ENCODE peak calls at places on chromosome 13, in six cellular contexts. One of them, this sample, is unnamed.

GRCh38 chr13:44273991-44274810 is 99.4 kb upstream of the SERP2 start:
- DNase-seq in transverse colon: no peak
- DNase-seq in chondrocyte: no peak
- DNase-seq in cardiac muscle cell: no peak
- DNase-seq in right atrium auricular region: no peak
- DNase-seq in Peyer's patch: no peak
- DNase-seq in this sample: peak; percentile 26

GRCh38 chr13:102294407-102295018 is 107.3 kb downstream of the FGF14 start:
- DNase-seq in transverse colon: no peak
- DNase-seq in chondrocyte: no peak
- DNase-seq in cardiac muscle cell: no peak
- DNase-seq in right atrium auricular region: no peak
- DNase-seq in Peyer's patch: no peak
- DNase-seq in this sample: no peak

GRCh38 chr13:98504371-98504963 is 72.4 kb downstream of the STK24 start:
- DNase-seq in transverse colon: no peak
- DNase-seq in chondrocyte: no peak
- DNase-seq in cardiac muscle cell: no peak
- DNase-seq in right atrium auricular region: no peak
- DNase-seq in Peyer's patch: no peak
- DNase-seq in this sample: peak; percentile 77

GRCh38 chr13:47929156-47929555 is 71.9 kb downstream of the SUCLA2 start:
- DNase-seq in transverse colon: no peak
- DNase-seq in chondrocyte: no peak
- DNase-seq in cardiac muscle cell: no peak
- DNase-seq in right atrium auricular region: no peak
- DNase-seq in Peyer's patch: no peak
- DNase-seq in this sample: no peak

GRCh38 chr13:53873558-53873957 is 844.9 kb downstream of the OLFM4 start:
- DNase-seq in transverse colon: no peak
- DNase-seq in chondrocyte: no peak
- DNase-seq in cardiac muscle cell: no peak
- DNase-seq in right atrium auricular region: no peak
- DNase-seq in Peyer's patch: no peak
- DNase-seq in this sample: no peak

GRCh38 chr13:99989376-99990044 is 7.9 kb downstream of the ZIC2 start:
- DNase-seq in transverse colon: no peak
- DNase-seq in chondrocyte: no peak
- DNase-seq in cardiac muscle cell: no peak
- DNase-seq in right atrium auricular region: no peak
- DNase-seq in Peyer's patch: no peak
- DNase-seq in this sample: no peak

GRCh38 chr13:108957369-108958012 is 328.1 kb downstream of the MYO16 start:
- DNase-seq in transverse colon: no peak
- DNase-seq in chondrocyte: no peak
- DNase-seq in cardiac muscle cell: no peak
- DNase-seq in right atrium auricular region: no peak
- DNase-seq in Peyer's patch: no peak
- DNase-seq in this sample: no peak

GRCh38 chr13:51348069-51348967 is 8.8 kb downstream of the SERPINE3 start:
- DNase-seq in transverse colon: no peak
- DNase-seq in chondrocyte: no peak
- DNase-seq in cardiac muscle cell: no peak
- DNase-seq in right atrium auricular region: no peak
- DNase-seq in Peyer's patch: no peak
- DNase-seq in this sample: no peak

GRCh38 chr13:33193428-33193974 is 92.1 kb downstream of the STARD13 start:
- DNase-seq in transverse colon: no peak
- DNase-seq in chondrocyte: no peak
- DNase-seq in cardiac muscle cell: no peak
- DNase-seq in right atrium auricular region: no peak
- DNase-seq in Peyer's patch: no peak
- DNase-seq in this sample: no peak

GRCh38 chr13:53885997-53886396 is 857.4 kb downstream of the OLFM4 start:
- DNase-seq in transverse colon: no peak
- DNase-seq in chondrocyte: no peak
- DNase-seq in cardiac muscle cell: no peak
- DNase-seq in right atrium auricular region: no peak
- DNase-seq in Peyer's patch: no peak
- DNase-seq in this sample: no peak

GRCh38 chr13:111975539-111976473 is 91.1 kb upstream of the SOX1 start:
- DNase-seq in transverse colon: no peak
- DNase-seq in chondrocyte: no peak
- DNase-seq in cardiac muscle cell: no peak
- DNase-seq in right atrium auricular region: no peak
- DNase-seq in Peyer's patch: no peak
- DNase-seq in this sample: no peak

GRCh38 chr13:48749699-48750473 is 96.2 kb downstream of the CYSLTR2 start:
- DNase-seq in transverse colon: peak; percentile 66
- DNase-seq in chondrocyte: no peak
- DNase-seq in cardiac muscle cell: peak; percentile 68
- DNase-seq in right atrium auricular region: peak; percentile 97
- DNase-seq in Peyer's patch: peak; percentile 88
- DNase-seq in this sample: peak; percentile 93

GRCh38 chr13:114162533-114162922 is 16.5 kb upstream of the CFAP97D2 start:
- DNase-seq in transverse colon: no peak
- DNase-seq in chondrocyte: no peak
- DNase-seq in cardiac muscle cell: no peak
- DNase-seq in right atrium auricular region: no peak
- DNase-seq in Peyer's patch: no peak
- DNase-seq in this sample: no peak

GRCh38 chr13:114166381-114167131 is 12.5 kb upstream of the CFAP97D2 start:
- DNase-seq in transverse colon: no peak
- DNase-seq in chondrocyte: peak; percentile 67
- DNase-seq in cardiac muscle cell: no peak
- DNase-seq in right atrium auricular region: no peak
- DNase-seq in Peyer's patch: no peak
- DNase-seq in this sample: no peak

GRCh38 chr13:114164681-114165429 is 14.2 kb upstream of the CFAP97D2 start:
- DNase-seq in transverse colon: no peak
- DNase-seq in chondrocyte: peak; percentile 78
- DNase-seq in cardiac muscle cell: no peak
- DNase-seq in right atrium auricular region: no peak
- DNase-seq in Peyer's patch: no peak
- DNase-seq in this sample: no peak

GRCh38 chr13:114161644-114162532 is 17.2 kb upstream of the CFAP97D2 start:
- DNase-seq in transverse colon: peak; percentile 84
- DNase-seq in chondrocyte: no peak
- DNase-seq in cardiac muscle cell: no peak
- DNase-seq in right atrium auricular region: no peak
- DNase-seq in Peyer's patch: peak; percentile 84
- DNase-seq in this sample: no peak

DNA sequence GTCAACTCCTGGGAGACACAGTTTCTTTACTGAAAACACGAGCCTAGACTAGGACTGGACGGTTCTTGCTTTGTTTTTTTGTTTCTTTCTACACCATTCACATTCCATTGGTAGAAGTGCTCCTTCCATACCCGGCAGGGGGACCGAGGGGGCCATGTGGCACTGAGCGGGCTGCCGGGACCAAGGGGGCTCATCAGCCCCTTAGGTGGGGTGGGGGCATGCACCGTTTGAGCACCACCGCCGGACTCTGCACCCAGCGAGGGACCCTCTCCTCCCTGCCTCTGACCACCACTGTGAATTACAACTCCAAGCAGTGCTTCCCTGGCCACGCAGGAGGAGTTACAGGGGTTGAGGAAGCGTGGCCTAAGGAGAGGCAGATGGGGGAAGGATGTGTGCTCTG is 15.0 kb upstream of the CFAP97D2 start:
- DNase-seq in transverse colon: no peak
- DNase-seq in chondrocyte: no peak
- DNase-seq in cardiac muscle cell: no peak
- DNase-seq in right atrium auricular region: no peak
- DNase-seq in Peyer's patch: no peak
- DNase-seq in this sample: no peak
- TF ChIP-seq CTCF in transverse colon: no peak
- TF ChIP-seq CTCF in chondrocyte: no peak
- TF ChIP-seq CTCF in cardiac muscle cell: no peak
- TF ChIP-seq CTCF in right atrium auricular region: no peak
- TF ChIP-seq CTCF in Peyer's patch: no peak
- TF ChIP-seq CTCF in this sample: no peak

GRCh38 chr13:35961461-35962220 is 169.5 kb downstream of the DCLK1 start:
- DNase-seq in transverse colon: no peak
- DNase-seq in chondrocyte: no peak
- DNase-seq in cardiac muscle cell: no peak
- DNase-seq in right atrium auricular region: no peak
- DNase-seq in Peyer's patch: no peak
- DNase-seq in this sample: no peak
- TF ChIP-seq CTCF in transverse colon: no peak
- TF ChIP-seq CTCF in chondrocyte: peak; percentile 85
- TF ChIP-seq CTCF in cardiac muscle cell: no peak
- TF ChIP-seq CTCF in right atrium auricular region: peak; percentile 55
- TF ChIP-seq CTCF in Peyer's patch: no peak
- TF ChIP-seq CTCF in this sample: no peak

GRCh38 chr13:73535341-73535740 is 476.5 kb downstream of the KLF5 start:
- DNase-seq in transverse colon: no peak
- DNase-seq in chondrocyte: no peak
- DNase-seq in cardiac muscle cell: no peak
- DNase-seq in right atrium auricular region: no peak
- DNase-seq in Peyer's patch: no peak
- DNase-seq in this sample: no peak
- TF ChIP-seq CTCF in transverse colon: no peak
- TF ChIP-seq CTCF in chondrocyte: no peak
- TF ChIP-seq CTCF in cardiac muscle cell: no peak
- TF ChIP-seq CTCF in right atrium auricular region: no peak
- TF ChIP-seq CTCF in Peyer's patch: no peak
- TF ChIP-seq CTCF in this sample: no peak

DNA sequence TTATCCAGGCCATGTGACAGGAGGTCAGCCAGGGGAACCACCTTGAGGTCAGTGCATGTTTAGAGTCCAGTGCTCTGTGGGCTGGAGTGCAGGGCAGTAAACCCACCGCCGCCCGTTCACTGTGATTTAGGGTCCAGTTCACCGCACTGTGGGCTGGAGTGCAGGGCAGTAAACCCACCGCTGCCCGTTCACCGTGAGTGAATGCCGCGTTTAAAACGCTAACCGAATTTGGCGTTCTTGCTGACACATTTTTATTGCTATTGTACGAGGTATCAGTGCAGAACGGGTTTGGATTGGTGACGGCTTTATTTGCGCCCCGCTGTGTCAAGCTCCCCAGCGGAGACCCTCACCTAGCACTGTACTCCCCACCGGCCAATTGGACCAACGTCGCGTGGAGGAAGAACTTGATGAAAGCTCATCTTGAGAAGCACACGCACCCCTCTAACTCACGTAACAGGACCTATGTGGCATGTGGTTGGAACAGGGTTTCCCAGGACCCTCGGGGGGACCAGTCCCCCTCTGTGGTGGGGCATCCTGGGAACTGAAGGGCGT is 27.9 kb downstream of the C13orf46 start:
- DNase-seq in transverse colon: no peak
- DNase-seq in chondrocyte: no peak
- DNase-seq in cardiac muscle cell: no peak
- DNase-seq in right atrium auricular region: no peak
- DNase-seq in Peyer's patch: no peak
- DNase-seq in this sample: no peak
- TF ChIP-seq CTCF in transverse colon: no peak
- TF ChIP-seq CTCF in chondrocyte: no peak
- TF ChIP-seq CTCF in cardiac muscle cell: no peak
- TF ChIP-seq CTCF in right atrium auricular region: no peak
- TF ChIP-seq CTCF in Peyer's patch: no peak
- TF ChIP-seq CTCF in this sample: no peak

GRCh38 chr13:49998714-49999624 is 2.1 kb downstream of the TRIM13 start:
- DNase-seq in transverse colon: no peak
- DNase-seq in chondrocyte: no peak
- DNase-seq in cardiac muscle cell: no peak
- DNase-seq in right atrium auricular region: no peak
- DNase-seq in Peyer's patch: no peak
- DNase-seq in this sample: no peak

GRCh38 chr13:49996166-49996915 is 501 bp upstream of the TRIM13 start:
- DNase-seq in transverse colon: peak; percentile 95
- DNase-seq in chondrocyte: peak; percentile 97
- DNase-seq in cardiac muscle cell: peak; percentile 96
- DNase-seq in right atrium auricular region: peak; percentile 87
- DNase-seq in Peyer's patch: peak; percentile 96
- DNase-seq in this sample: peak; percentile 88

GRCh38 chr13:49997935-49998334 is 1.1 kb downstream of the TRIM13 start:
- DNase-seq in transverse colon: no peak
- DNase-seq in chondrocyte: no peak
- DNase-seq in cardiac muscle cell: no peak
- DNase-seq in right atrium auricular region: no peak
- DNase-seq in Peyer's patch: no peak
- DNase-seq in this sample: no peak

GRCh38 chr13:49995535-49996165 is 1.2 kb upstream of the TRIM13 start:
- DNase-seq in transverse colon: no peak
- DNase-seq in chondrocyte: no peak
- DNase-seq in cardiac muscle cell: no peak
- DNase-seq in right atrium auricular region: no peak
- DNase-seq in Peyer's patch: no peak
- DNase-seq in this sample: no peak

DNA sequence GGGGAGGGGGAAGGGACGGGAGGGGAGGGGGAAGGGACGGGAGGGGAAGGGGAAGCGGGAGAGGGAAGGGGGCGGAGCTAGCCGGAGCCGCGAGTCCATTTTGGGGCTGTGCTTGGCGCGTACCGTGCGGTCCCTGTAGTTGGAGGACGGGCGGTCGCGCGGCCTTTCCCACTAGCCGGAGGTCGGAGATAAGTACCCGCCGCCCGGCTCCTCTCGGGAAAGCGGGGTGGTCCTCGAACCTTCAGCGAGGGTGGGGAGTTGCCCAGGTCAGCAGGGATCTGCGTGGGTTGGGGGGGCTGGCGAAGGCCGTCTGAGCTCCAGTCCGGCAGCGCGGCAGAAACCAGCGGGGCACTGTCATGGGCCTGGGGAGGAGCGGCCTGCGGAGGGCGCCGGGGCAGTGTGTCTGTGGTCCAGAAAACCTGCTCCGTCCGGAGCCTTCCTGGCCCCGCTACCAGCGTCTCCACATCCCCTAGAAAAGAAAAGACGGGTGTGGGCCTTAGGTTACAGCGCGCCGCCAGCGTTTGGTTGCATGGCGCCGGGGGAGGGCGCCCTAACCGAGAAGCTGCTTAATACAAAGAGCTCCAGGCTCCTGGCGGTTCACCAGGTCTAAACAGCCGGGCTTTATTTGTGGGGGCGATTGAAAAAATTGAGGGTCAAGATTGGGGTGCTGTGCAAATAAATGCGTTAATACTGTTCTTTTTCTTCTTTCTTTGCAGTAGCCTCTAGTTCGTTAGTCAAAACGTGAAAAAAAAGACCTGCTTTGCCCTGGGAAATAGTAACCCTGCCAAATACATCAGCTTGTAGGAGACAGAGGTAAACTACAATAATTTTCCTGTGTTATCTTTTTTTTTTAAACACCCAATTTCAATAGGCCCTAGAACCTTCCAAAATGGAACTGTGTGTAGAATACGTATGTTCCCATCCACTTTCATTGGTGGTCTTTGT is at the start of gene TRIM13:
- DNase-seq in transverse colon: peak; percentile 92
- DNase-seq in chondrocyte: no peak
- DNase-seq in cardiac muscle cell: peak; percentile 91
- DNase-seq in right atrium auricular region: peak; percentile 91
- DNase-seq in Peyer's patch: peak; percentile 96
- DNase-seq in this sample: peak; percentile 91
- TF ChIP-seq CTCF in transverse colon: peak; percentile 86
- TF ChIP-seq CTCF in chondrocyte: peak; percentile 97
- TF ChIP-seq CTCF in cardiac muscle cell: peak; percentile 87
- TF ChIP-seq CTCF in right atrium auricular region: peak; percentile 91
- TF ChIP-seq CTCF in Peyer's patch: peak; percentile 55
- TF ChIP-seq CTCF in this sample: peak; percentile 80